ENCODE peak calls at places on chromosomes 1 and 21, in eight cellular contexts. P, A, V, Z, G, R, C and E are unnamed samples.

GRCh38 chr21:45999581-46000181 is 18.1 kb downstream of the COL6A1 start:
- DNase-seq in V (no peak), A (no peak), C (no peak), R (no peak), G (no peak), Z (no peak), P (no peak), E (no peak)

GRCh38 chr1:177884499-177885021 is 85.3 kb downstream of the SEC16B start:
- DNase-seq in Z (no peak), R (no peak), C (no peak), V (no peak), G (no peak), P (no peak), A (no peak), E (no peak)

GRCh38 chr1:153633747-153634665 is at the start of gene CHTOP:
- DNase-seq in C (peak), P (peak), R (peak), G (peak), V (peak), A (peak), Z (peak), E (peak)

GRCh38 chr1:165763442-165763841 is 5.2 kb downstream of the TMCO1 start:
- DNase-seq in G (no peak), R (no peak), A (no peak), V (no peak), Z (no peak), P (no peak), C (no peak), E (no peak)

GRCh38 chr1:244962140-244962539 is 97.8 kb upstream of the HNRNPU start:
- DNase-seq in R (no peak), V (no peak), Z (no peak), G (no peak), A (no peak), C (no peak), P (peak), E (no peak)

GRCh38 chr21:27564684-27565280 is 597.9 kb upstream of the ADAMTS5 start:
- DNase-seq in C (peak), P (peak), G (no peak), Z (peak), R (peak), V (peak), A (no peak), E (no peak)

GRCh38 chr1:116254001-116254400 is 119.0 kb upstream of the ATP1A1 start:
- DNase-seq in Z (no peak), V (no peak), P (no peak), A (no peak), C (no peak), R (no peak), G (no peak), E (no peak)

GRCh38 chr1:92029241-92029922 is 403 bp upstream of the EPHX4 start:
- DNase-seq in R (no peak), P (peak), Z (no peak), C (no peak), A (no peak), G (no peak), V (peak), E (no peak)

GRCh38 chr1:115679141-115679611 is 37.4 kb downstream of the VANGL1 start:
- DNase-seq in V (no peak), Z (no peak), P (no peak), A (no peak), R (no peak), C (peak), G (no peak), E (no peak)

GRCh38 chr1:112196731-112197130 is 199.3 kb upstream of the CTTNBP2NL start:
- DNase-seq in P (no peak), G (no peak), C (no peak), V (no peak), A (no peak), Z (no peak), R (no peak), E (no peak)

GRCh38 chr1:54838565-54839180 is 37.5 kb upstream of the TTC22 start:
- DNase-seq in C (no peak), Z (no peak), R (no peak), G (no peak), P (no peak), V (no peak), A (no peak), E (no peak)

GRCh38 chr1:55071477-55071876 is 32.1 kb downstream of the PCSK9 start:
- DNase-seq in V (peak), C (peak), R (peak), P (peak), G (no peak), Z (no peak), A (no peak), E (no peak)

GRCh38 chr1:157798211-157798610 is 21.3 kb upstream of the FCRL2 start:
- DNase-seq in P (no peak), C (peak), G (no peak), A (no peak), R (no peak), V (no peak), Z (no peak), E (no peak)

GRCh38 chr1:44501022-44501910 is 96.2 kb downstream of the RNF220 start:
- DNase-seq in A (no peak), G (no peak), R (peak), Z (no peak), C (no peak), V (no peak), P (no peak), E (no peak)

GRCh38 chr1:2630498-2631135 is 2.2 kb downstream of the MMEL1 start:
- DNase-seq in P (no peak), V (no peak), G (no peak), R (no peak), Z (no peak), A (no peak), C (no peak), E (no peak)

GRCh38 chr1:214317300-214317699 is 36.3 kb downstream of the SMYD2 start:
- DNase-seq in R (no peak), A (no peak), Z (no peak), G (no peak), C (no peak), V (no peak), P (no peak), E (no peak)

GRCh38 chr1:92843429-92844352 is 11.9 kb downstream of the RPL5 start:
- DNase-seq in A (no peak), P (no peak), G (no peak), C (no peak), V (no peak), R (no peak), Z (no peak), E (no peak)

GRCh38 chr1:101262601-101263348 is 26.0 kb downstream of the S1PR1 start:
- DNase-seq in G (no peak), C (no peak), P (no peak), R (no peak), V (no peak), A (no peak), Z (no peak), E (no peak)

GRCh38 chr1:63704443-63704842 is 69.4 kb upstream of the ROR1 start:
- DNase-seq in C (peak), G (no peak), R (no peak), V (no peak), A (no peak), Z (no peak), P (no peak), E (no peak)

GRCh38 chr1:46130144-46130543 is 2.3 kb downstream of the PIK3R3 start:
- DNase-seq in V (no peak), A (no peak), R (no peak), G (no peak), Z (no peak), C (no peak), P (no peak), E (no peak)

GRCh38 chr1:27591622-27592021 is 12.3 kb downstream of the AHDC1 start:
- DNase-seq in G (peak), A (no peak), V (no peak), R (no peak), P (peak), Z (no peak), C (no peak), E (no peak)

GRCh38 chr1:94672934-94673333 is 131.4 kb upstream of the F3 start:
- DNase-seq in A (no peak), G (no peak), V (no peak), P (no peak), R (no peak), C (peak), Z (peak), E (no peak)